ENCODE peak calls at places on chromosomes 6 and 20, in five cellular contexts. One of them, this sample, is unnamed.
A peak's percentile ranks its signal among the peaks of the same experiment; 100 is the strongest.

GRCh38 chr6:108608453-108609275 is 47.9 kb downstream of the FOXO3 start:
- DNase-seq in fibroblast of pulmonary artery: peak; percentile 39
- DNase-seq in breast epithelium: no peak
- DNase-seq in OCI-LY7: no peak
- DNase-seq in CD8-positive, alpha-beta memory T cell: no peak
- DNase-seq in this sample: no peak

GRCh38 chr20:32628960-32629530 is 43.9 kb upstream of the NOL4L start:
- DNase-seq in breast epithelium: no peak
- DNase-seq in OCI-LY7: no peak
- DNase-seq in CD8-positive, alpha-beta memory T cell: no peak
- DNase-seq in fibroblast of pulmonary artery: no peak
- DNase-seq in this sample: peak; percentile 68

GRCh38 chr6:41707565-41708200 is 27.7 kb downstream of the TFEB start:
- DNase-seq in CD8-positive, alpha-beta memory T cell: peak; percentile 45
- DNase-seq in OCI-LY7: peak; percentile 71
- DNase-seq in fibroblast of pulmonary artery: no peak
- DNase-seq in breast epithelium: peak; percentile 46
- DNase-seq in this sample: no peak

GRCh38 chr6:151100326-151100725 is 139.4 kb upstream of the AKAP12 start:
- DNase-seq in OCI-LY7: no peak
- DNase-seq in breast epithelium: no peak
- DNase-seq in fibroblast of pulmonary artery: no peak
- DNase-seq in CD8-positive, alpha-beta memory T cell: no peak
- DNase-seq in this sample: no peak

GRCh38 chr20:44733341-44734069 is 12.2 kb upstream of the KCNK15 start:
- DNase-seq in CD8-positive, alpha-beta memory T cell: peak; percentile 21
- DNase-seq in fibroblast of pulmonary artery: peak; percentile 81
- DNase-seq in OCI-LY7: peak; percentile 68
- DNase-seq in breast epithelium: peak; percentile 64
- DNase-seq in this sample: peak; percentile 54

GRCh38 chr6:157169186-157169585 is 154.1 kb downstream of the TMEM242 start:
- DNase-seq in OCI-LY7: no peak
- DNase-seq in CD8-positive, alpha-beta memory T cell: no peak
- DNase-seq in fibroblast of pulmonary artery: no peak
- DNase-seq in breast epithelium: no peak
- DNase-seq in this sample: no peak

GRCh38 chr6:18545726-18546125 is 158.6 kb downstream of the RNF144B start:
- DNase-seq in CD8-positive, alpha-beta memory T cell: no peak
- DNase-seq in breast epithelium: no peak
- DNase-seq in OCI-LY7: no peak
- DNase-seq in fibroblast of pulmonary artery: peak; percentile 41
- DNase-seq in this sample: peak; percentile 5

GRCh38 chr6:379367-380181 is 12.0 kb upstream of the IRF4 start:
- DNase-seq in fibroblast of pulmonary artery: no peak
- DNase-seq in CD8-positive, alpha-beta memory T cell: no peak
- DNase-seq in breast epithelium: no peak
- DNase-seq in OCI-LY7: no peak
- DNase-seq in this sample: no peak

GRCh38 chr6:101845621-101846020 is 452.1 kb downstream of the GRIK2 start:
- DNase-seq in breast epithelium: no peak
- DNase-seq in fibroblast of pulmonary artery: no peak
- DNase-seq in CD8-positive, alpha-beta memory T cell: peak; percentile 28
- DNase-seq in OCI-LY7: no peak
- DNase-seq in this sample: no peak

GRCh38 chr6:99608886-99609482 is 2.4 kb downstream of the PRDM13 start:
- DNase-seq in OCI-LY7: no peak
- DNase-seq in CD8-positive, alpha-beta memory T cell: no peak
- DNase-seq in fibroblast of pulmonary artery: no peak
- DNase-seq in breast epithelium: no peak
- DNase-seq in this sample: no peak

GRCh38 chr6:150418825-150419594 is 50.2 kb downstream of the IYD start:
- DNase-seq in CD8-positive, alpha-beta memory T cell: peak; percentile 36
- DNase-seq in fibroblast of pulmonary artery: peak; percentile 68
- DNase-seq in OCI-LY7: peak; percentile 47
- DNase-seq in breast epithelium: no peak
- DNase-seq in this sample: peak; percentile 38

GRCh38 chr6:2725999-2726567 is 24.6 kb downstream of the MYLK4 start:
- DNase-seq in OCI-LY7: no peak
- DNase-seq in breast epithelium: no peak
- DNase-seq in CD8-positive, alpha-beta memory T cell: no peak
- DNase-seq in fibroblast of pulmonary artery: peak; percentile 87
- DNase-seq in this sample: peak; percentile 32

GRCh38 chr20:15045246-15045645 is 707.8 kb upstream of the FLRT3 start:
- DNase-seq in breast epithelium: peak; percentile 88
- DNase-seq in CD8-positive, alpha-beta memory T cell: no peak
- DNase-seq in OCI-LY7: no peak
- DNase-seq in fibroblast of pulmonary artery: peak; percentile 78
- DNase-seq in this sample: peak; percentile 84

GRCh38 chr6:82371799-82372508 is 8.3 kb downstream of the TPBG start:
- DNase-seq in CD8-positive, alpha-beta memory T cell: no peak
- DNase-seq in breast epithelium: no peak
- DNase-seq in OCI-LY7: no peak
- DNase-seq in fibroblast of pulmonary artery: peak; percentile 6
- DNase-seq in this sample: peak; percentile 60

GRCh38 chr6:31585531-31585930 is 546 bp upstream of the LST1 start:
- DNase-seq in OCI-LY7: peak; percentile 79
- DNase-seq in fibroblast of pulmonary artery: no peak
- DNase-seq in breast epithelium: no peak
- DNase-seq in CD8-positive, alpha-beta memory T cell: peak; percentile 46
- DNase-seq in this sample: no peak

GRCh38 chr20:41145821-41146620 is 8.7 kb downstream of the PLCG1 start:
- DNase-seq in CD8-positive, alpha-beta memory T cell: no peak
- DNase-seq in breast epithelium: no peak
- DNase-seq in fibroblast of pulmonary artery: peak; percentile 46
- DNase-seq in OCI-LY7: peak; percentile 67
- DNase-seq in this sample: no peak

GRCh38 chr20:12414446-12415274 is 497.0 kb downstream of the BTBD3 start:
- DNase-seq in CD8-positive, alpha-beta memory T cell: no peak
- DNase-seq in breast epithelium: no peak
- DNase-seq in fibroblast of pulmonary artery: peak; percentile 29
- DNase-seq in OCI-LY7: no peak
- DNase-seq in this sample: peak; percentile 48

GRCh38 chr6:13457577-13457976 is 29.8 kb downstream of the GFOD1 start:
- DNase-seq in fibroblast of pulmonary artery: peak; percentile 42
- DNase-seq in breast epithelium: no peak
- DNase-seq in OCI-LY7: no peak
- DNase-seq in CD8-positive, alpha-beta memory T cell: no peak
- DNase-seq in this sample: peak; percentile 84

GRCh38 chr6:7440476-7440875 is 50.9 kb downstream of the RIOK1 start:
- DNase-seq in breast epithelium: no peak
- DNase-seq in CD8-positive, alpha-beta memory T cell: no peak
- DNase-seq in OCI-LY7: no peak
- DNase-seq in fibroblast of pulmonary artery: no peak
- DNase-seq in this sample: no peak

GRCh38 chr6:11276911-11277274 is 44.4 kb upstream of the NEDD9 start:
- DNase-seq in breast epithelium: no peak
- DNase-seq in CD8-positive, alpha-beta memory T cell: no peak
- DNase-seq in fibroblast of pulmonary artery: no peak
- DNase-seq in OCI-LY7: no peak
- DNase-seq in this sample: no peak

GRCh38 chr6:30211306-30211705 is 1.9 kb downstream of the TRIM26 start:
- DNase-seq in CD8-positive, alpha-beta memory T cell: no peak
- DNase-seq in fibroblast of pulmonary artery: no peak
- DNase-seq in OCI-LY7: peak; percentile 18
- DNase-seq in breast epithelium: no peak
- DNase-seq in this sample: no peak
- H3K4me3 ChIP-seq in CD8-positive, alpha-beta memory T cell: no peak overlapping the region
- H3K4me3 ChIP-seq in fibroblast of pulmonary artery: no peak overlapping the region
- H3K4me3 ChIP-seq in OCI-LY7: peak overlapping the region; percentile 93
- H3K4me3 ChIP-seq in breast epithelium: no peak overlapping the region
- H3K4me3 ChIP-seq in this sample: no peak overlapping the region

GRCh38 chr6:34529665-34530327 is 26.3 kb downstream of the SPDEF start:
- DNase-seq in OCI-LY7: no peak
- DNase-seq in CD8-positive, alpha-beta memory T cell: no peak
- DNase-seq in breast epithelium: no peak
- DNase-seq in fibroblast of pulmonary artery: no peak
- DNase-seq in this sample: peak; percentile 23

GRCh38 chr6:34528996-34529664 is 27.0 kb downstream of the SPDEF start:
- DNase-seq in fibroblast of pulmonary artery: no peak
- DNase-seq in breast epithelium: no peak
- DNase-seq in OCI-LY7: no peak
- DNase-seq in CD8-positive, alpha-beta memory T cell: no peak
- DNase-seq in this sample: no peak

GRCh38 chr6:34526241-34526972 is 29.7 kb downstream of the SPDEF start:
- DNase-seq in OCI-LY7: no peak
- DNase-seq in CD8-positive, alpha-beta memory T cell: no peak
- DNase-seq in breast epithelium: no peak
- DNase-seq in fibroblast of pulmonary artery: no peak
- DNase-seq in this sample: no peak

GRCh38 chr6:34526992-34527728 is 29.0 kb downstream of the SPDEF start:
- DNase-seq in breast epithelium: peak; percentile 86
- DNase-seq in OCI-LY7: peak; percentile 91
- DNase-seq in CD8-positive, alpha-beta memory T cell: peak; percentile 91
- DNase-seq in fibroblast of pulmonary artery: peak; percentile 91
- DNase-seq in this sample: peak; percentile 79

DNA sequence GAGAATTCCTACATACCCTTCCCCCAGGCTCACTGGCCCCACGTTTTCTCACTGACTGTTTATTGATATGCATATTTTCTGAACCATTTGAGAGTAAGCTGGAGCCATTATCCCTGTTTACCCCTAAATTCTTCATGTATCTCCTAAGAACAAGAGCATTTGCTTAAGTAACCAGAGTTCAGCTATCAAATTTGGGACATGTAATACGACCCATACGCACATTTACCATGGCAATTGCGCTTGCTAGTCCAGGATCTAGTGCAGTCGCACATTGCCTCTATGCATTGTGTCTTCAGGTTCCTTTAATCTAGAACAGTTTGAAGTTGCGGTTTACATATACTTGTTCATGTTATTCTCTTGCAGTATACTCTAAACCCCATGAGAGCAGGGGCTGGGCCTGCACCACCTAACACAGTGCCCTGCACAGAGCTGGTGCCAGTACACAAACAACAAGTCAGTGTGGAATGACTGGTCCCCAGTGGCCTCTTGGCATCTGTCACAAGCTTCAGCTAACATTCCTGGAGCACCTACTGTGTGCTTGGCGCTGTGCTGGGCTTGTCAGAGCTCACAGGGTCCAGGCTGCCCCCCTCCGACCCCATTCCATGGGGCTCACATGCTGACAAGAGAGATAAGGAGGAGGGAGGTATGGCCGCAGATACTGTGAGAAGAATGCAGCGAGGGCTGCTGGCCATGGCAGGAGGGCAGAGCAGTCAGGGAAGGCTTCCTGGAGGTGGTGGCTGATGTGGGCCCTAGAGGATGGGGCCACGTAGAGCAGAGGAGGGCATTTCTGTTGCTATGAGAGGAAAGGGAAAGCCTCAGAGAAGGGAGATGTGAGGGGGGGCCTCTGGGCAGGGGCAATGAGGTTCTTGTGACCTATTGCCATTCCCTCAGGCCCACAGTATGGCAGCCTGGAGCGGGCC is 28.1 kb downstream of the SPDEF start:
- DNase-seq in fibroblast of pulmonary artery: no peak
- DNase-seq in breast epithelium: no peak
- DNase-seq in OCI-LY7: no peak
- DNase-seq in CD8-positive, alpha-beta memory T cell: no peak
- DNase-seq in this sample: no peak
- H3K4me3 ChIP-seq in fibroblast of pulmonary artery: no peak overlapping the region
- H3K4me3 ChIP-seq in breast epithelium: no peak overlapping the region
- H3K4me3 ChIP-seq in OCI-LY7: no peak overlapping the region
- H3K4me3 ChIP-seq in CD8-positive, alpha-beta memory T cell: no peak overlapping the region
- H3K4me3 ChIP-seq in this sample: no peak overlapping the region

GRCh38 chr20:1622450-1622849 is 2.6 kb upstream of the SIRPB1 start:
- DNase-seq in breast epithelium: no peak
- DNase-seq in CD8-positive, alpha-beta memory T cell: peak; percentile 16
- DNase-seq in fibroblast of pulmonary artery: no peak
- DNase-seq in OCI-LY7: peak; percentile 20
- DNase-seq in this sample: no peak

GRCh38 chr20:1618954-1619550 is 757 bp downstream of the SIRPB1 start:
- DNase-seq in breast epithelium: no peak
- DNase-seq in fibroblast of pulmonary artery: no peak
- DNase-seq in OCI-LY7: no peak
- DNase-seq in CD8-positive, alpha-beta memory T cell: no peak
- DNase-seq in this sample: no peak

GRCh38 chr20:1618479-1618878 is 1.3 kb downstream of the SIRPB1 start:
- DNase-seq in breast epithelium: no peak
- DNase-seq in fibroblast of pulmonary artery: no peak
- DNase-seq in CD8-positive, alpha-beta memory T cell: no peak
- DNase-seq in OCI-LY7: no peak
- DNase-seq in this sample: no peak

GRCh38 chr20:1619861-1620444 is at the start of gene SIRPB1:
- DNase-seq in CD8-positive, alpha-beta memory T cell: no peak
- DNase-seq in OCI-LY7: no peak
- DNase-seq in breast epithelium: no peak
- DNase-seq in fibroblast of pulmonary artery: no peak
- DNase-seq in this sample: no peak

GRCh38 chr20:1617055-1617454 is 2.8 kb downstream of the SIRPB1 start:
- DNase-seq in fibroblast of pulmonary artery: peak; percentile 26
- DNase-seq in CD8-positive, alpha-beta memory T cell: no peak
- DNase-seq in OCI-LY7: no peak
- DNase-seq in breast epithelium: no peak
- DNase-seq in this sample: no peak
- H3K4me3 ChIP-seq in fibroblast of pulmonary artery: no peak overlapping the region
- H3K4me3 ChIP-seq in CD8-positive, alpha-beta memory T cell: no peak overlapping the region
- H3K4me3 ChIP-seq in OCI-LY7: no peak overlapping the region
- H3K4me3 ChIP-seq in breast epithelium: no peak overlapping the region
- H3K4me3 ChIP-seq in this sample: no peak overlapping the region

GRCh38 chr20:64051033-64051452 is 1.6 kb upstream of the SOX18 start:
- DNase-seq in fibroblast of pulmonary artery: no peak
- DNase-seq in OCI-LY7: no peak
- DNase-seq in breast epithelium: no peak
- DNase-seq in CD8-positive, alpha-beta memory T cell: no peak
- DNase-seq in this sample: no peak

GRCh38 chr20:64048402-64049044 is 916 bp downstream of the SOX18 start:
- DNase-seq in fibroblast of pulmonary artery: no peak
- DNase-seq in CD8-positive, alpha-beta memory T cell: no peak
- DNase-seq in breast epithelium: no peak
- DNase-seq in OCI-LY7: no peak
- DNase-seq in this sample: no peak

GRCh38 chr20:64049060-64049886 is at the start of gene SOX18:
- DNase-seq in OCI-LY7: no peak
- DNase-seq in breast epithelium: no peak
- DNase-seq in CD8-positive, alpha-beta memory T cell: no peak
- DNase-seq in fibroblast of pulmonary artery: peak; percentile 34
- DNase-seq in this sample: no peak

GRCh38 chr20:64050261-64051032 is 1.0 kb upstream of the SOX18 start:
- DNase-seq in fibroblast of pulmonary artery: no peak
- DNase-seq in breast epithelium: no peak
- DNase-seq in OCI-LY7: no peak
- DNase-seq in CD8-positive, alpha-beta memory T cell: no peak
- DNase-seq in this sample: no peak

DNA sequence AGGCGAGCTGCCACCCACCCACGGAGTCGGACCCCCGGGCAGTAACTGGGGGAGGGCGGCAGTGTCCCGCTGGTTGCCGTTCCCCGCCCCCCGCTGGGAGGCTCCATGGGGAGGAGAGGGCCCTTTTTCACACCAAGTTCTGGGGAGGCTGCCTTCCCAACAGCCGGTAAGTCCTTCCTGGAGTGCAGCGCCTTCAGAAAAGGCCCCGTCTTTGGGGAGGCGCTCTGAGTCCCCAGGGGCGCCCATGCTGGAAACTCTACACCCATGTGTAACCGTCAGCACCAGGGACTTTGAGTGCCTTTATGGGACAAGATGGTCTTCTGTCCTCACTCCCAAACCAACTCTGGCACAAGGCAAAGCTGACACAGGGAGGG is 435 bp upstream of the SOX18 start:
- DNase-seq in CD8-positive, alpha-beta memory T cell: no peak
- DNase-seq in fibroblast of pulmonary artery: no peak
- DNase-seq in OCI-LY7: no peak
- DNase-seq in breast epithelium: no peak
- DNase-seq in this sample: no peak
- H3K4me3 ChIP-seq in CD8-positive, alpha-beta memory T cell: no peak overlapping the region
- H3K4me3 ChIP-seq in fibroblast of pulmonary artery: no peak overlapping the region
- H3K4me3 ChIP-seq in OCI-LY7: no peak overlapping the region
- H3K4me3 ChIP-seq in breast epithelium: peak overlapping the region; percentile 41
- H3K4me3 ChIP-seq in this sample: no peak overlapping the region